ENCODE peak calls at places on chromosome 3, in ten cellular contexts. One of them, this sample, is unnamed.

GRCh38 chr3:9384141-9384828 is 13.1 kb upstream of the SETD5 start:
- DNase-seq in endothelial cell of umbilical vein: no peak
- DNase-seq in K562: no peak
- DNase-seq in tibial nerve: no peak
- DNase-seq in body of pancreas: no peak
- DNase-seq in HCT116: no peak
- DNase-seq in gastrocnemius medialis: no peak
- DNase-seq in heart left ventricle: no peak
- DNase-seq in adrenal gland: no peak
- DNase-seq in stomach: no peak
- DNase-seq in this sample: no peak

GRCh38 chr3:52436500-52437106 is 8.3 kb downstream of the SEMA3G start:
- DNase-seq in endothelial cell of umbilical vein: no peak
- DNase-seq in K562: no peak
- DNase-seq in tibial nerve: no peak
- DNase-seq in body of pancreas: peak
- DNase-seq in HCT116: no peak
- DNase-seq in gastrocnemius medialis: no peak
- DNase-seq in heart left ventricle: peak
- DNase-seq in adrenal gland: no peak
- DNase-seq in stomach: no peak
- DNase-seq in this sample: no peak

GRCh38 chr3:25386686-25387271 is 41.3 kb upstream of the RARB start:
- DNase-seq in endothelial cell of umbilical vein: no peak
- DNase-seq in K562: no peak
- DNase-seq in tibial nerve: no peak
- DNase-seq in body of pancreas: no peak
- DNase-seq in HCT116: no peak
- DNase-seq in gastrocnemius medialis: no peak
- DNase-seq in heart left ventricle: no peak
- DNase-seq in adrenal gland: no peak
- DNase-seq in stomach: no peak
- DNase-seq in this sample: no peak

GRCh38 chr3:180744226-180744625 is 64.9 kb upstream of the CCDC39 start:
- DNase-seq in endothelial cell of umbilical vein: no peak
- DNase-seq in K562: no peak
- DNase-seq in tibial nerve: no peak
- DNase-seq in body of pancreas: no peak
- DNase-seq in HCT116: no peak
- DNase-seq in gastrocnemius medialis: no peak
- DNase-seq in heart left ventricle: no peak
- DNase-seq in adrenal gland: no peak
- DNase-seq in stomach: no peak
- DNase-seq in this sample: no peak

GRCh38 chr3:158791259-158791920 is 10.5 kb upstream of the MFSD1 start:
- DNase-seq in endothelial cell of umbilical vein: peak
- DNase-seq in K562: peak
- DNase-seq in tibial nerve: no peak
- DNase-seq in body of pancreas: peak
- DNase-seq in HCT116: peak
- DNase-seq in gastrocnemius medialis: no peak
- DNase-seq in heart left ventricle: no peak
- DNase-seq in adrenal gland: peak
- DNase-seq in stomach: no peak
- DNase-seq in this sample: peak

GRCh38 chr3:35184775-35185174 is 454.6 kb upstream of the ARPP21 start:
- DNase-seq in endothelial cell of umbilical vein: no peak
- DNase-seq in K562: no peak
- DNase-seq in tibial nerve: no peak
- DNase-seq in body of pancreas: no peak
- DNase-seq in HCT116: no peak
- DNase-seq in gastrocnemius medialis: no peak
- DNase-seq in heart left ventricle: no peak
- DNase-seq in adrenal gland: no peak
- DNase-seq in stomach: no peak
- DNase-seq in this sample: no peak

GRCh38 chr3:31495971-31496370 is 36.8 kb upstream of the STT3B start:
- DNase-seq in endothelial cell of umbilical vein: no peak
- DNase-seq in K562: no peak
- DNase-seq in tibial nerve: no peak
- DNase-seq in body of pancreas: no peak
- DNase-seq in HCT116: no peak
- DNase-seq in gastrocnemius medialis: no peak
- DNase-seq in heart left ventricle: no peak
- DNase-seq in adrenal gland: no peak
- DNase-seq in stomach: no peak
- DNase-seq in this sample: no peak

GRCh38 chr3:38475716-38476115 is 20.4 kb upstream of the EXOG start:
- DNase-seq in endothelial cell of umbilical vein: no peak
- DNase-seq in K562: no peak
- DNase-seq in tibial nerve: no peak
- DNase-seq in body of pancreas: no peak
- DNase-seq in HCT116: no peak
- DNase-seq in gastrocnemius medialis: no peak
- DNase-seq in heart left ventricle: no peak
- DNase-seq in adrenal gland: no peak
- DNase-seq in stomach: no peak
- DNase-seq in this sample: no peak

GRCh38 chr3:126438746-126439145 is 36.9 kb downstream of the ZXDC start:
- DNase-seq in endothelial cell of umbilical vein: no peak
- DNase-seq in K562: no peak
- DNase-seq in tibial nerve: no peak
- DNase-seq in body of pancreas: no peak
- DNase-seq in HCT116: no peak
- DNase-seq in gastrocnemius medialis: no peak
- DNase-seq in heart left ventricle: no peak
- DNase-seq in adrenal gland: no peak
- DNase-seq in stomach: peak
- DNase-seq in this sample: no peak

GRCh38 chr3:13479582-13480339 is at the start of gene HDAC11:
- DNase-seq in endothelial cell of umbilical vein: peak
- DNase-seq in K562: peak
- DNase-seq in tibial nerve: peak
- DNase-seq in body of pancreas: peak
- DNase-seq in HCT116: peak
- DNase-seq in gastrocnemius medialis: peak
- DNase-seq in heart left ventricle: peak
- DNase-seq in adrenal gland: peak
- DNase-seq in stomach: peak
- DNase-seq in this sample: peak
- TF ChIP-seq POLR2A in endothelial cell of umbilical vein: no peak
- TF ChIP-seq POLR2A in K562: peak
- TF ChIP-seq POLR2A in tibial nerve: peak
- TF ChIP-seq POLR2A in body of pancreas: peak
- TF ChIP-seq POLR2A in HCT116: no peak
- TF ChIP-seq POLR2A in gastrocnemius medialis: peak
- TF ChIP-seq POLR2A in heart left ventricle: peak
- TF ChIP-seq POLR2A in adrenal gland: peak
- TF ChIP-seq POLR2A in stomach: peak
- TF ChIP-seq POLR2A in this sample: peak

DNA sequence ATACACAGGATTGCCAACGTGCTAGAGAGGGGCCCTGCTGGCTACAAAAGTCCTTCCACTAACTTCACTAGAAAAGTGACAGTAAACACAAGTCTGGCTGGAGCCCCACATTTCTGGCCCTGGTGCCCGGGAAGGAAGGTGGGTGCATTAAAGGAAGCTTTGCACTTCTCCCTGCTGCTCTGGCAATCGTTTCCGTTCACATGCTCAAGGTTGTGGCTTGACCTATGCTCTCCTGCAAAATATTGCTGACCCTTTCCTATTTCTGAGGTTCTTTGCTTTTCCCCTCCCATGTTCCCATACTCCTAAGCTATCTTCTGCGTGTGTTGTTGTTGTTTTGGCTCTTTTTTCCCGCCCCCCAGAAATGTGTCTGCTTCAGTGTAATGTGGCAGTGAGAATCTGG is 9.1 kb upstream of the CCR3 start:
- DNase-seq in endothelial cell of umbilical vein: no peak
- DNase-seq in K562: no peak
- DNase-seq in tibial nerve: no peak
- DNase-seq in body of pancreas: no peak
- DNase-seq in HCT116: no peak
- DNase-seq in gastrocnemius medialis: no peak
- DNase-seq in heart left ventricle: no peak
- DNase-seq in adrenal gland: no peak
- DNase-seq in stomach: no peak
- DNase-seq in this sample: no peak
- TF ChIP-seq POLR2A in endothelial cell of umbilical vein: no peak
- TF ChIP-seq POLR2A in K562: no peak
- TF ChIP-seq POLR2A in tibial nerve: no peak
- TF ChIP-seq POLR2A in body of pancreas: no peak
- TF ChIP-seq POLR2A in HCT116: no peak
- TF ChIP-seq POLR2A in gastrocnemius medialis: no peak
- TF ChIP-seq POLR2A in heart left ventricle: no peak
- TF ChIP-seq POLR2A in adrenal gland: no peak
- TF ChIP-seq POLR2A in stomach: no peak
- TF ChIP-seq POLR2A in this sample: no peak

GRCh38 chr3:50568947-50569749 is at the start of gene HEMK1:
- DNase-seq in endothelial cell of umbilical vein: peak
- DNase-seq in K562: peak
- DNase-seq in tibial nerve: peak
- DNase-seq in body of pancreas: peak
- DNase-seq in HCT116: peak
- DNase-seq in gastrocnemius medialis: peak
- DNase-seq in heart left ventricle: peak
- DNase-seq in adrenal gland: peak
- DNase-seq in stomach: peak
- DNase-seq in this sample: peak

GRCh38 chr3:50567011-50567385 is 549 bp downstream of the C3orf18 start:
- DNase-seq in endothelial cell of umbilical vein: no peak
- DNase-seq in K562: no peak
- DNase-seq in tibial nerve: no peak
- DNase-seq in body of pancreas: no peak
- DNase-seq in HCT116: no peak
- DNase-seq in gastrocnemius medialis: peak
- DNase-seq in heart left ventricle: no peak
- DNase-seq in adrenal gland: no peak
- DNase-seq in stomach: no peak
- DNase-seq in this sample: no peak

GRCh38 chr3:50564321-50564720 is 3.2 kb downstream of the C3orf18 start:
- DNase-seq in endothelial cell of umbilical vein: no peak
- DNase-seq in K562: no peak
- DNase-seq in tibial nerve: no peak
- DNase-seq in body of pancreas: no peak
- DNase-seq in HCT116: no peak
- DNase-seq in gastrocnemius medialis: no peak
- DNase-seq in heart left ventricle: no peak
- DNase-seq in adrenal gland: no peak
- DNase-seq in stomach: no peak
- DNase-seq in this sample: no peak

GRCh38 chr3:50570508-50571279 is 1.4 kb downstream of the HEMK1 start:
- DNase-seq in endothelial cell of umbilical vein: no peak
- DNase-seq in K562: no peak
- DNase-seq in tibial nerve: no peak
- DNase-seq in body of pancreas: no peak
- DNase-seq in HCT116: no peak
- DNase-seq in gastrocnemius medialis: no peak
- DNase-seq in heart left ventricle: no peak
- DNase-seq in adrenal gland: no peak
- DNase-seq in stomach: no peak
- DNase-seq in this sample: no peak

DNA sequence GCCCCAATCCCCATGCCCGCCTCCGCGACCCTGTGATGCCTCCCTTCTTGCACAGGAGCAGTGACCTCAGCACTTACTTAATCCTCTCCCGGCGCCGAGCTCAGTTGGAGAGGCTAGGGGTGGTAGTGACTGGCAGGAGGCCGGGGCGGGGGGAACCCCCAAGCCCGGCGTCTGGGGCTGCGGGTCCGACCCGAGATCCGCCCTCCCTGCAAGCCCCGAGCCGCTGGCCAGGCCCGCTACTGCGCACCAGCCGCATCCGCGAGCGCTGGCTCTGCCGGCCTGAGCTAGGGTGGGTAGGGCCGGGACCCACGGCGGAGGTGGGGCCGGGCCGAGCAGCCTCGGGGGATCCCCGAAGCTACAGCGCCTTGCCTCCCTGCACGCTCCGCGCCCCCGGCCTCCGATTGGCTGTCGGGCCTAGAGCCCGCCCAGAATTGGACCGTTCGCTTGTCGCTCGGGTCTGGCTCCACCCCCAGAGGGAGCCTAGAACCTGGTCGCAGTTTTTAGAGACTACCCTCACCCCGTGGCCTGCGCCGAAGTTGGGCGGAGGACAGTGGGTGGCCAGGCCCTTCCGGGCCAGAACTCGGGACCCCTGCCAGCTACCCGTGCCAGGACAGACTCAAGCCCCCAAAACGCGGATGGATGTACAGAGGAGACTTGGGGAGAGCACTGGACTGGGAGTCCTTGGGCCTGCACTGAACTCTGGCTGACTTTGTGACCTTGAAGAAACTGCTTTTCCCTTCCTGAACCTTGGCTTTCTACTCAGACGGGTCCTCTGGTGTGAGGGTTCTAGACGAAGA is at the start of gene C3orf18:
- DNase-seq in endothelial cell of umbilical vein: peak
- DNase-seq in K562: peak
- DNase-seq in tibial nerve: peak
- DNase-seq in body of pancreas: peak
- DNase-seq in HCT116: peak
- DNase-seq in gastrocnemius medialis: peak
- DNase-seq in heart left ventricle: peak
- DNase-seq in adrenal gland: peak
- DNase-seq in stomach: peak
- DNase-seq in this sample: peak
- TF ChIP-seq POLR2A in endothelial cell of umbilical vein: no peak
- TF ChIP-seq POLR2A in K562: no peak
- TF ChIP-seq POLR2A in tibial nerve: no peak
- TF ChIP-seq POLR2A in body of pancreas: peak
- TF ChIP-seq POLR2A in HCT116: no peak
- TF ChIP-seq POLR2A in gastrocnemius medialis: peak
- TF ChIP-seq POLR2A in heart left ventricle: no peak
- TF ChIP-seq POLR2A in adrenal gland: peak
- TF ChIP-seq POLR2A in stomach: no peak
- TF ChIP-seq POLR2A in this sample: peak

DNA sequence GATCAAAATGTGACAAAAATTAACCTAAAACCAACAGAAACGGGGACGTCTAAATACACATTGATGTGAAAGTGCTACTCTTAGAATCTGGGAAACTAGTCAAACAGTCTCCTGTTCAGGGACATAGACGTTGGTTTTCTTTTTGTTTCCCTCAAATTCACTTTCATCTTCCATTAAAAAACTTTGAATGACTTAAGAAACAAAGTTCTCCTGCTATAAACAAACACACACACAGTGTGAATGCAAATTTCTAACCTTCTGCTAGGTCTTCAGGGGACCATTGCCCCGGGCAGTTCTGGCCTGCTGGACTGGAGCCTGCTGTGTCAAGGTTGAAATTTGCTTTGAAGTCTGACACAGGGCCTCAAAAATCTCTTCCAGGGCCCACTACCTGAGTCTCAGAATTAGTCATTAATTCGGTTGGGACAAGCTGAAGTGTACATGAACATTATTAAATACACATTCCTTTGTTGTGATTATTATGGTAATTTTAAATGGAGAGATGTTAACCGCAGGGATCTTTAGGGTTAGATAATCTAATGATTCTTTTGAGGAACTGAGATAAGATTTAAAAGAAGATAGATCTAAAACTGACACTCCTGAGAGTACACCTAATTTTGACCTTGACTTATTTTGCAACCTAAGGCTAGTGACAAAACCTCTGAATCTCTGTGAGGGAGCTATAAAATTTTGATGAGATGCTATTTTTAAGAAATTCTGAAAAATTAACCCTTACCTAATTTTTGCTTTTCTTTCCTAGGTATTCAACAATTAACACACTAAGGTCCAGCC is 1260.4 kb downstream of the ROBO1 start:
- DNase-seq in endothelial cell of umbilical vein: no peak
- DNase-seq in K562: no peak
- DNase-seq in tibial nerve: no peak
- DNase-seq in body of pancreas: no peak
- DNase-seq in HCT116: no peak
- DNase-seq in gastrocnemius medialis: no peak
- DNase-seq in heart left ventricle: no peak
- DNase-seq in adrenal gland: no peak
- DNase-seq in stomach: no peak
- DNase-seq in this sample: no peak
- TF ChIP-seq POLR2A in endothelial cell of umbilical vein: no peak
- TF ChIP-seq POLR2A in K562: no peak
- TF ChIP-seq POLR2A in tibial nerve: no peak
- TF ChIP-seq POLR2A in body of pancreas: no peak
- TF ChIP-seq POLR2A in HCT116: no peak
- TF ChIP-seq POLR2A in gastrocnemius medialis: no peak
- TF ChIP-seq POLR2A in heart left ventricle: no peak
- TF ChIP-seq POLR2A in adrenal gland: no peak
- TF ChIP-seq POLR2A in stomach: no peak
- TF ChIP-seq POLR2A in this sample: no peak

This sample was measured in erythroblast.